ENCODE peak calls at places on chromosomes 6 and 20, in ten cellular contexts. L is heart left ventricle, W is A549, G is BE2C, O is RWPE2, P is cardiac muscle cell, S is sigmoid colon, Y is tibial artery, U is SK-N-SH, M is spleen. N is an unnamed sample. For H3K4me1, the result is how much of the 10 kb centered on the place peaks cover.

GRCh38 chr6:31597006-31597405 is 4.2 kb upstream of the NCR3 start:
- DNase-seq in L (no peak), P (peak), W (peak), M (no peak), S (no peak), G (peak), O (no peak), Y (no peak), U (peak), N (no peak)

GRCh38 chr6:111888928-111889696 is 15.9 kb upstream of the FYN start:
- DNase-seq in W (no peak), U (peak), G (peak), S (no peak), L (no peak), Y (peak), O (no peak), P (peak), M (no peak), N (no peak)

GRCh38 chr6:73031094-73031782 is 194.1 kb downstream of the KHDC1L start:
- DNase-seq in P (no peak), S (no peak), L (no peak), Y (no peak), M (no peak), G (no peak), U (no peak), O (no peak), W (no peak), N (no peak)

GRCh38 chr20:49969946-49970345 is 12.8 kb upstream of the SNAI1 start:
- DNase-seq in Y (no peak), S (no peak), M (peak), G (no peak), U (no peak), P (no peak), O (peak), W (no peak), L (peak), N (no peak)

GRCh38 chr6:52328303-52328662 is 33.7 kb upstream of the PAQR8 start:
- DNase-seq in U (no peak), M (no peak), S (no peak), Y (no peak), L (no peak), P (no peak), W (no peak), O (no peak), G (no peak), N (no peak)

GRCh38 chr20:32456869-32457421 is 98.8 kb downstream of the ASXL1 start:
- DNase-seq in L (no peak), S (no peak), O (peak), G (peak), Y (no peak), P (peak), W (peak), U (peak), M (no peak), N (no peak)

GRCh38 chr6:11349880-11350279 is 117.4 kb upstream of the NEDD9 start:
- DNase-seq in U (no peak), Y (no peak), P (no peak), M (no peak), G (no peak), L (no peak), S (no peak), O (no peak), W (no peak), N (no peak)

GRCh38 chr6:12962529-12962928 is 246.0 kb downstream of the PHACTR1 start:
- DNase-seq in G (no peak), W (no peak), S (no peak), O (no peak), Y (no peak), U (no peak), P (no peak), M (no peak), L (peak), N (no peak)

GRCh38 chr20:51553897-51554504 is 11.5 kb upstream of the NFATC2 start:
- DNase-seq in P (peak), O (no peak), G (no peak), M (no peak), Y (no peak), U (no peak), W (no peak), L (no peak), S (no peak), N (no peak)

GRCh38 chr20:10667560-10668167 is 6.1 kb downstream of the JAG1 start:
- DNase-seq in L (no peak), P (no peak), G (no peak), U (no peak), Y (no peak), W (no peak), M (no peak), O (no peak), S (no peak), N (no peak)

GRCh38 chr20:21102691-21103311 is 3.4 kb downstream of the LINC00237 start:
- DNase-seq in O (no peak), M (peak), S (peak), Y (peak), L (peak), W (no peak), G (no peak), P (peak), U (peak), N (peak)

GRCh38 chr6:134177753-134178229 is 125.4 kb upstream of the SLC2A12 start:
- DNase-seq in M (no peak), U (no peak), P (peak), G (no peak), O (no peak), S (no peak), W (no peak), Y (no peak), L (no peak), N (no peak)

GRCh38 chr6:79066828-79067227 is 11.2 kb downstream of the PHIP start:
- DNase-seq in S (no peak), U (no peak), L (no peak), O (no peak), M (no peak), P (no peak), Y (no peak), W (no peak), G (no peak), N (no peak)

GRCh38 chr6:79065232-79065631 is 12.8 kb downstream of the PHIP start:
- DNase-seq in U (no peak), S (no peak), P (peak), M (no peak), G (no peak), L (no peak), W (no peak), Y (no peak), O (no peak), N (no peak)

GRCh38 chr6:79064635-79065034 is 13.4 kb downstream of the PHIP start:
- DNase-seq in S (no peak), U (no peak), P (no peak), Y (no peak), W (no peak), O (no peak), L (no peak), G (no peak), M (no peak), N (no peak)

GRCh38 chr6:79062708-79063107 is 15.3 kb downstream of the PHIP start:
- DNase-seq in W (no peak), Y (no peak), U (no peak), G (no peak), P (no peak), L (no peak), O (no peak), S (no peak), M (no peak), N (no peak)

DNA sequence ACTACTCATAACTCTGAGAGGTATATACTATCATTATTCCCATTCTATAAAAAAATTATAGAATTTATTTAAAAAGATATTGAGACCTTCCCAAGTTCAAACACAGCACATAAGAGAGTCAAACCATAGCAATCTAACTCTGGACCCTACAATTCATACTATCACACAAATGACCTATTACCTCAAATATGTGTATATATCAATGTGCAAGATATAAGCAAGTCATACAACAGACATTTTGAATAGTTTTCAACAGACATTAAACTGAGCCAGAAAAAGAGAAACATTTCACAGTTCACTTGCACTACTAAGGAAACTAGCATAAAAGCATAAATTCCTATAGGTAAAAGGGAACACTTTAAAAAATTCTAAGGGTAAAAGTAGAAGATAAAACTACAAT is 11.7 kb downstream of the PHIP start:
- DNase-seq in S (no peak), L (no peak), Y (no peak), U (no peak), O (no peak), M (no peak), P (no peak), W (no peak), G (no peak), N (no peak)
- H3K4me1 ChIP-seq in S (half or more), L (under half), Y (under half), U (under half), O (under half), M (half or more), P (under half), W (under half), G (under half), N (under half)

GRCh38 chr20:53581444-53582311 is 12.0 kb downstream of the ZNF217 start:
- DNase-seq in P (no peak), O (no peak), L (peak), M (peak), U (no peak), G (no peak), S (no peak), W (no peak), Y (peak), N (peak)

GRCh38 chr20:53579266-53579580 is 14.4 kb downstream of the ZNF217 start:
- DNase-seq in W (no peak), G (no peak), Y (no peak), P (no peak), U (no peak), L (no peak), M (no peak), S (no peak), O (no peak), N (no peak)

GRCh38 chr20:53578492-53579222 is 15.0 kb downstream of the ZNF217 start:
- DNase-seq in P (peak), L (no peak), G (peak), W (peak), U (peak), Y (peak), M (no peak), S (no peak), O (no peak), N (no peak)

GRCh38 chr20:53580376-53581111 is 13.1 kb downstream of the ZNF217 start:
- DNase-seq in Y (peak), L (no peak), M (no peak), G (no peak), O (no peak), U (no peak), W (no peak), S (no peak), P (no peak), N (no peak)

DNA sequence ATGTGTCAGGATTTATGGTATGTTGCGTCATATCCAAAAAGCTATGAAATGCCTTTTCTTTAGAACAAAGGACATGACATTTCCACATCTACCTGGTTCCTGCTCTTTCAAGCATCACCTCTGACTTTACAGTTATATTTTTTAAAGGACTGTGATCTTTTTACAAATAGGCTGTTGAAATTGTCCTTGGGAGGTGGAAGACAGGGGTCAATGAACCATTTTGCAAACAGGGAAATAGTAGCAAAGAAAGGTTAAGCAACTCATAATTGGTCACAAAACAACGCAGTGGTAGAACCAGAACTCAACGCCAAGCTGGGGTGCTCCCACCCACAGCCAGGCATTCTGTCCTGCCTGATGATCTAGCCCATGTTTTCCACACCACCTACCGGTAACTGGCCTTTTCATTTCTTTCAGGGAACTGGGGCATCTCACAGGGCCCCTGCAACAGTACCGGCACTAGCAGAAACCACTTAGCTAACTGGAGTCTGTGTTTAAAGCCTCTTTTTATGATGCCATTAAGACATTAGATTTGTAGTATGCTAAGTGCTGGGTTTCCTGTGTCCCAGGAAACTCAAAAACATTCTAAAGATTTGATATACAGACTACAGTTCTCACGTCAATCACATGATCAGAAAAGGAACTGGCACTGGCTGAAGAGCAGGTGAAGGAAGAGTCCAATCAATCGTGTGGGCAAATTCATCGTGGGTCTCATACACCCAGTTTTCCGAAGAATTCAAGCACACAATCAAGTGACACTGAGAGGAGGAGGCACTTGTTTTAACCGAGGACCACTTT is 13.9 kb downstream of the ZNF217 start:
- DNase-seq in Y (no peak), M (no peak), G (peak), S (no peak), W (peak), U (no peak), O (no peak), L (no peak), P (peak), N (no peak)
- H3K4me3 ChIP-seq in Y (peak), M (peak), G (peak), S (peak), W (peak), U (peak), O (no peak), L (no peak), P (no peak), N (peak)

DNA sequence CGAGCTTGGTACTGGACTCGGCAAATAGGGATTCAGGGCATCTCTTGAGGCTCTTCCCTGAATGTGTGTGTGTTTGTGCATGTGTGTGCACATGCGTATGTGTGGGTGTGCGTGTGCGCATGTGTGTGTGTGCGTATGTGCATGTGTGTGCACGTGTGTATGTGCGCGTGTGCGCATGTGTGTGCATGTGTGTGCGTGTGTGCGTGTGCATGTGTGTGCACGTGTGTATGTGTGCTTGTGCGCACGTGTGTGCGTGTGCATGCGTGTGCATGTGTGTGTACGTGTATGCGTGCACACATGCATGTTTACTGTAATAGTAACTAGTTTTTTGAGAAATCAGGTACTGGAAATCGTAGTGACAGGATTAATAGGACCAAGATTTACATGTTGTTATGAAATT is 117.7 kb downstream of the SMOC2 start:
- DNase-seq in G (no peak), O (no peak), Y (no peak), S (no peak), M (no peak), L (no peak), P (no peak), W (no peak), U (no peak), N (no peak)
- TF ChIP-seq CTCF in G (no peak), O (no peak), Y (no peak), S (no peak), M (no peak), L (no peak), P (no peak), W (no peak), U (no peak), N (no peak)

DNA sequence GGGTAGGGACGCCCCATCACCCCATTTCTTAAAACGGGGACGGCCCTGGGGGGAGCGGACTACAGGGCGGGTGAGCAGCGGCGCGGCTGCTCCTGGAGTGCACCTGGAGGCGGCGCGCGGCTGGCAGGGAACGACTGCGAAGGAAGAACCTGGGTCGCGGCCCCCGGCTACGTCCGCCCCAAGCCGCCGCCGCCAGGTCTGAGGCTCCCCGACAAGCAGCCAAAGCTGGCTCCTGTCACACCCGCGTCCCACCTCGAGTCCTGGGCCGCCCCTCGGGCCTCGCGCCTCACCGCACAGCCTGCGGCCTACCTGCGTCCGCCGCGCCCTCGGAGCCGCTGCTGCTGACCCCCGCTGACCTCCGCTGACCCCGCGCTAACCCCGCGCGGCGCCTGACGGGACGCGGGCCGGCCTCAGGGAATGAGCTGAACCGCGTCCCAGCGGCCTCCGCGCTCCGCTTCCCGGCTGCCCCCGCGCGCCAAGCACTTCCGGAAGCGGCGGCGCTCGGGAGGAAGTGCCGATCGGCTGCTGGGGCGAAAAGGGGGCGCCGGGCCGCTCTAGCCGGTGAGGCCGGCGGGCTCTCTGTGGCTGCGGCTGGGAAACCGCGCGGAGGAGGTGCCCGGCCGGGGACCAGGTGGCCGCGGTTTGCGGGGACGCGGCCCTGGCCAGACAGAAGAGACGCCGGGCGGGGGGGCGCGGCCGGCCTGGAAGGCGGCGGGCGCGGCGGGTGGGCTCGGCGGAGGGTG is at the start of the genes ARFRP1 and ZGPAT:
- DNase-seq in L (peak), P (peak), S (peak), U (peak), W (peak), O (peak), G (peak), M (peak), Y (peak), N (peak)
- H3K4me1 ChIP-seq in L (under half), P (under half), S (under half), U (under half), W (under half), O (under half), G (under half), M (half or more), Y (under half), N (under half)

GRCh38 chr6:89244237-89244985 is 27.3 kb upstream of the GABRR1 start:
- DNase-seq in O (no peak), Y (no peak), M (no peak), G (no peak), U (no peak), P (no peak), W (no peak), S (no peak), L (no peak), N (no peak)

GRCh38 chr6:89237158-89237557 is 20.0 kb upstream of the GABRR1 start:
- DNase-seq in S (no peak), U (no peak), W (no peak), Y (no peak), O (no peak), L (no peak), G (no peak), M (no peak), P (no peak), N (no peak)

GRCh38 chr6:89243331-89243629 is 26.1 kb upstream of the GABRR1 start:
- DNase-seq in S (no peak), P (no peak), M (no peak), L (no peak), O (no peak), Y (no peak), U (no peak), G (no peak), W (no peak), N (no peak)

GRCh38 chr6:89239338-89239737 is 22.2 kb upstream of the GABRR1 start:
- DNase-seq in P (peak), M (no peak), L (no peak), Y (no peak), W (no peak), S (no peak), U (peak), O (no peak), G (no peak), N (no peak)

DNA sequence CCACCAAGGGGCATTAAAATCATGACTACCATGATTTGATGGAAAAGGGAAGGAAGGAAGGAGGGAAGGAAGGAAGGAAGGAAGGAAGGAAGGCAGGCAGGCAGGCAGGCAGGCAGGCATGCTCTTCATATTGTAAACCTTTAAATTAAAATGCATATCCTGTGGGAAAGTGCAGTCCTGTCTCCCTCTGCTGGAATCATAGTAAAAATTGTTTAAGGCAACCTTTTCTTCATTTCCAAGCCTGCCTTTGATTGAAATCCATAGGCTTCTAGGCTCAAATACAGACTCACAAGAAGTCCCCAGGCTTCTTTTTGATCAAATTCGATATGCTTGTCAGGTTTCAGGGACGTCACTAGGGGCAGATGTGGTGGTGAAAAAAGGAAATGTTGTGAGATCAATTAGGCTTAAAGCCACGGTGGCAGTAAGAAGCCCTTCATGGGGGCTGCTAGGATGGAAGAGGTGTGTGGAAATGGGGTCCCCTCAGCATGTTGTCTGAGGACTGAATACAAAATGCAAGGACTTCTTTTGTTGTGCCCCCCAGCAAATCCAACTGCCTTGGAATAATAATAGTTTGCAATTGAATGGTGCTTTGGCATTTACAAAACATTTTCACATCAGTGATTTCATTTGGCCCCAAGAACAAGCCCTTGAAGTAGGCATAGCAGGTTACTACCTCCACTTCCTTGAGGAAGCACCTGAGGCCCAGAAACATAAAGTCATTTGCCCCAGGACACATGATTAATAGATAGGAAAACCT is 25.6 kb upstream of the GABRR1 start:
- DNase-seq in Y (no peak), O (no peak), U (peak), W (peak), S (no peak), M (no peak), L (no peak), P (peak), G (peak), N (no peak)
- H3K4me3 ChIP-seq in Y (no peak), O (no peak), U (no peak), W (no peak), S (no peak), M (no peak), L (no peak), P (no peak), G (no peak), N (no peak)

DNA sequence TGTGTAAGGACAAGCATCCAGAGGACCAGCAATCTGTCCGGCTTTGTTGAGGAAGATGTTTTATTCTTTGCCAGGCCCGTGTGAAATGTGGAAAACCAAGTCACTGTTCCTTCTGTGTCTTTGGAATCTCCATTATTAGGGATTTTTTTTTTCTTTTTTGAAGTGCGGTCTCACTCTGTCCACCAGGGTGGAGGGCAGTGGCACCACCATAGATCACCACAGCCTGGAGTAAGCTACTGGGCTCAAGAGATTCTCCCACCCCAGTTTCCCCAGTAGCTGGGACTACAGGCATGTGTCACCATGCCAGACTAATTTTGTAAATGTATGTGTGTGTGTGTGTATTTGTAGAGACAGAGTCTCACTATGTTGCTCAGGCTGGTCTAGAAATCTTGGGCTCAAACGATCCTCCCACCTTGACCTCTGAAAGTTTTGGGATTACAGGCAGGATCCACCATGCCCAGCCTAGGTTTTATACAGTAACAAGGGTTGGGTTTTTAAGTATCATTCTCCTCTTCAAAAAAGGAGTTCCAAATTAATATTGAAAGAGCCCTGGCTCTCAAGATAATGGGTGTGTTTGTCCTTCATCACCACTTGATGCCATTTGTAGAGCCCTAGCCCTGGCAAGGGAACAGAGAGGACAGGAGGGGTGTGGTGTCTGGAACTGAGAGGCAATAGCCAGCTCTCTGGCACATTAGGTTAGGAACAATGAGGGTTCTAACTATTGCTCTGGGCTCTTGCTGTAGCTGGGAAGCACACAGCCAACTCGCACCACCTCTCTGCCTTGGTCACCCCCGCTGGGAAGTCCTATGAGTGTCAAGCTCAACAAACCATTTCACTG is 3.1 kb downstream of the LAMP5 start:
- DNase-seq in U (no peak), O (no peak), Y (no peak), G (no peak), S (no peak), W (no peak), M (no peak), L (no peak), P (no peak), N (no peak)
- TF ChIP-seq CTCF in U (no peak), O (no peak), Y (no peak), G (peak), S (no peak), W (no peak), M (no peak), L (no peak), P (no peak), N (no peak)

N was measured in upper lobe of right lung.